ENCODE peak calls at places on chromosome 9, in four cellular contexts. J is tibial nerve, R is transverse colon, G is A549. U is an unnamed sample.

GRCh38 chr9:2170737-2171136 is 155.6 kb downstream of the SMARCA2 start:
- DNase-seq in J (no peak), R (no peak), G (no peak), U (no peak)

GRCh38 chr9:78026416-78026815 is 5.2 kb downstream of the GNAQ start:
- DNase-seq in R (no peak), G (no peak), J (no peak), U (no peak)

GRCh38 chr9:110125763-110126351 is 82.1 kb downstream of the C9orf152 start:
- DNase-seq in R (no peak), J (no peak), G (no peak), U (no peak)

GRCh38 chr9:74133921-74134320 is 363.2 kb upstream of the RORB start:
- DNase-seq in R (no peak), G (no peak), J (no peak), U (no peak)

GRCh38 chr9:92734931-92735906 is 29.4 kb downstream of the BICD2 start:
- DNase-seq in G (no peak), R (no peak), J (no peak), U (peak)

GRCh38 chr9:13823021-13823420 is 490.9 kb downstream of the NFIB start:
- DNase-seq in G (no peak), J (no peak), R (no peak), U (no peak)

GRCh38 chr9:132410642-132411041 is 631 bp downstream of the CFAP77 start:
- DNase-seq in R (no peak), J (no peak), G (no peak), U (no peak)

GRCh38 chr9:96383165-96383939 is at the start of gene SLC35D2:
- DNase-seq in G (peak), J (peak), R (peak), U (peak)

GRCh38 chr9:32839013-32839442 is 55.7 kb downstream of the TMEM215 start:
- DNase-seq in G (peak), J (no peak), R (peak), U (no peak)

GRCh38 chr9:14027114-14027812 is 286.7 kb downstream of the NFIB start:
- DNase-seq in G (no peak), J (no peak), R (peak), U (no peak)

GRCh38 chr9:5449521-5450359 is 602 bp upstream of the CD274 start:
- DNase-seq in G (peak), R (no peak), J (no peak), U (no peak)

GRCh38 chr9:99635032-99635431 is 186.7 kb upstream of the NR4A3 start:
- DNase-seq in R (no peak), J (no peak), G (no peak), U (no peak)

GRCh38 chr9:128946945-128947422 is 419 bp downstream of the DOLK start:
- DNase-seq in J (peak), G (peak), R (peak), U (no peak)

GRCh38 chr9:128946544-128946943 is 859 bp downstream of the DOLK start:
- DNase-seq in G (no peak), R (no peak), J (no peak), U (no peak)

GRCh38 chr9:128943832-128944620 is 3.4 kb downstream of the DOLK start:
- DNase-seq in J (no peak), R (no peak), G (no peak), U (no peak)

GRCh38 chr9:128947423-128948310 is at the start of the genes DOLK and NUP188:
- DNase-seq in J (peak), G (peak), R (peak), U (peak)

GRCh38 chr9:128945798-128946501 is 1.5 kb downstream of the DOLK start:
- DNase-seq in R (no peak), J (no peak), G (no peak), U (peak)
- TF ChIP-seq POLR2A in R (no peak), J (no peak), G (no peak), U (no peak)

DNA sequence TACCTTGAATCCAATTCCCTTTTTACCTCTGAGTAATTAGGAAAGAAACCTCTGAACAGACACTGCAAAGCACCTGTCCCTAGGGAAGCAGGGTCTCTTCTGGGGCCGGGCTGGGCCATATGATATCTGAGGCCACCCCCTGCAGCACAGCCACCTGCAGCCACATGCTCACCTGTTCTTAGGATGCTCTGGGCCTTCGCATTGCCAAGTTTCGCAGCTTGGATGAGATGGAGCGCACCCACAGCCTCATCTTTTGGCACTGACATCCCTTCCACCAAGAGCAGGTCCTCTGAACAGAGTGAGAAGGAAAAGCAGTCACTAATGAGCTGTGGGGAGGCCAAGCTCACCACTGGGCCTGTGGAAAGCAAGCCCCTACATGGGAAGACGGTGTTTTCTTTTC is 27.3 kb downstream of the CLTA start:
- DNase-seq in R (no peak), J (no peak), G (no peak), U (no peak)
- TF ChIP-seq POLR2A in R (no peak), J (no peak), G (no peak), U (no peak)

DNA sequence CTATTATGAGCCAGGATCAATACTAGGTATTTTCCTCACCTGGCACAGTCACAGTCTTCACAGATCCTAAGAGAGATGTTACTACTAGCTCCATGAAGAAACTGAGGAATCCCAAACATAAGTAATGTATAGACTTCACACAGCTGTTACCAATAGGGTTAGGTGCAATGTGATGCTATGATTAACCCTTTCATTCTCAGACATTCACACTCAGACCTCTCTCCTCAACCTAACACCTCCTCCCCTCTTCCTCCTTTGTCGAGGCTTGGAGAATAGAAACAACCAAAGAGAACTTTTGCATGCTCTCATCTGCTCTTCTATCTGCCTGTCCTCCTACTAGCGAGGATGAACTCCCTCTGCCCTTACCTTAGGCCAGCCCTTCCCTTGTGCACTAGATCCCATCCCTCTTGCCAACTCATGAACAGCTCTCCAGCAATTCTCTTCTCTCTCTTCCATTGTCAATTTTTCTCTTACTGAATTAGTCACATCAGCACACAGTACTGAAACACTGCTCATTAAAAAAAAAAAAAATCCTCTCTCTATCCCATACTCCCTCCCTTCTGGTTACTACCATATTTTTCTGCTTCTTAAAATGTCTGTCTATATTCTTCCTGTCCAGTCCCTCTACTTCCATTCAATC is 47.7 kb downstream of the MAPKAP1 start:
- DNase-seq in J (no peak), G (no peak), R (no peak), U (no peak)
- TF ChIP-seq POLR2A in J (no peak), G (no peak), R (no peak), U (no peak)

GRCh38 chr9:131140550-131140949 is 15.2 kb downstream of the NUP214 start:
- DNase-seq in G (no peak), J (no peak), R (no peak), U (no peak)

GRCh38 chr9:131140112-131140511 is 14.7 kb downstream of the NUP214 start:
- DNase-seq in J (no peak), G (no peak), R (no peak), U (no peak)

GRCh38 chr9:131142160-131142559 is 16.8 kb downstream of the NUP214 start:
- DNase-seq in G (no peak), R (no peak), J (no peak), U (no peak)

DNA sequence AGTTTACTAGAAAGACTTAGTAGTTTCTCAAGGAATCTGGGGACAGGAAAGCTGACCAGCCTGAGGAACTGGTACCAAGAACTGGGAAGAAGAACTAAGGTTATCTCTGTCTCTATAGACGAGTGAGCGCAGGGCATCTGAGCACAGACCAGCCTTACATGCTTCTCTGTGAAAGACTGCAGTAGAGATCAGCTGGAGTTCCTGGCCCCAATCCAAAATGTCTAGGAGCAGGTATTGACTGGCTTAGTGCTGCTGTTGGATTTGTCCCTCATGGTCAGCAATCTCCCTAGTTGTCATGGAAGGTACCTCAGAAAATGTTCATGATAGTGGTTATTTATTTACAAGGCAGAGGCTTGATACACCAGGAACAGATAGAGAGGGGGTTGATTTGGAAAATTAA is 13.3 kb downstream of the NUP214 start:
- DNase-seq in G (no peak), R (no peak), J (no peak), U (no peak)
- TF ChIP-seq POLR2A in G (no peak), R (no peak), J (no peak), U (no peak)

GRCh38 chr9:123320814-123321213 is 35.2 kb upstream of the CRB2 start:
- DNase-seq in G (no peak), R (no peak), J (no peak), U (no peak)

GRCh38 chr9:123323482-123324013 is 32.4 kb upstream of the CRB2 start:
- DNase-seq in R (no peak), G (no peak), J (no peak), U (no peak)

GRCh38 chr9:123324767-123325183 is 31.2 kb upstream of the CRB2 start:
- DNase-seq in G (no peak), J (no peak), R (no peak), U (no peak)

GRCh38 chr9:123321874-123322770 is 33.9 kb upstream of the CRB2 start:
- DNase-seq in J (no peak), G (no peak), R (no peak), U (no peak)

GRCh38 chr9:123322771-123323481 is 33.1 kb upstream of the CRB2 start:
- DNase-seq in J (no peak), G (no peak), R (peak), U (no peak)
- TF ChIP-seq POLR2A in J (no peak), G (no peak), R (no peak), U (no peak)

GRCh38 chr9:137182836-137183235 is 5.5 kb downstream of the ANAPC2 start:
- DNase-seq in G (no peak), R (no peak), J (no peak), U (no peak)
- TF ChIP-seq POLR2A in G (no peak), R (no peak), J (no peak), U (no peak)

GRCh38 chr9:134488901-134489280 is 152.7 kb upstream of the COL5A1 start:
- DNase-seq in G (no peak), J (no peak), R (no peak), U (peak)

GRCh38 chr9:134487066-134487710 is 154.4 kb upstream of the COL5A1 start:
- DNase-seq in J (no peak), R (no peak), G (no peak), U (peak)

GRCh38 chr9:134489621-134490380 is 151.8 kb upstream of the COL5A1 start:
- DNase-seq in G (no peak), J (no peak), R (no peak), U (no peak)

GRCh38 chr9:134486127-134486995 is 155.2 kb upstream of the COL5A1 start:
- DNase-seq in G (no peak), R (peak), J (no peak), U (no peak)

GRCh38 chr9:134488251-134488900 is 153.2 kb upstream of the COL5A1 start:
- DNase-seq in J (no peak), G (no peak), R (no peak), U (no peak)
- TF ChIP-seq POLR2A in J (no peak), G (no peak), R (no peak), U (no peak)

DNA sequence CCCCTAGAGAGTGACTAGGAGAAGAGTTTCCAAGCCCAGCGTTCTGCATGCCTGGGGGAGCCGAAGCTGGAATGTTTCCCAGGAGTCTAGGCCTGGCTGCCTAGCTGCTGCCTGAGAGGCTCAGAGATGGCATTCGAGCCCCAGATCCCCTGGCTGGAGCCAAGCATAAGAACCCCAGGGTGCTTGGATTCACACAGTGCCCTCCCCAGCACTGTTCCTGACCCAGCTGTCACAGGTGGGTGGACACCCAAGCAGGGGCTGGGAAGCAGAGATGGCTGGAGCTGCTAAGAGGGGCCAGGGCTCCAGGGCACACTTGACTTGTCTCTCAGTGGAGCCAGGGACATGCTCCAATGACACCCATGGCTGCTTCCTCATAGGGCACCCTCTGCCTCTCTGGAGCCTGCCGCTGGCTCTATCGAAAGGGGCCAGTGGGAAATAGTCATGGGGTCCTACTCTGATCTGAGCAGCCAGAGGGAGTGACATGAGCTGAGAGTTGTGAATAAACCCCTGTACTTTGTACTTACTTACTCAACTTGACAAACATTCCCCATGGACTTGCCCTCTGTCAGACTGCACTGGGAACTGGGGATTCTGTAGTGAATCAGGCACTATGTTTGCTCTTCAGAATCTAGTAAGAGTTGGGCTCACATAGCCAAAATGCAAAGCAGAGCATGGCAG is 62.6 kb upstream of the XPA start:
- DNase-seq in J (no peak), R (no peak), G (peak), U (peak)
- TF ChIP-seq POLR2A in J (no peak), R (no peak), G (no peak), U (no peak)

U was measured in lower leg skin.